ENCODE peak calls at places on chromosomes 1 and 21, in six cellular contexts. B is IMR-90, O is neuronal stem cell, U is mesendoderm, N is H9, V is trophoblast cell. D is an unnamed sample.

GRCh38 chr1:181142096-181143043 is 53.9 kb downstream of the IER5 start:
- DNase-seq in U (peak; percentile 90), N (peak; percentile 91), V (peak; percentile 97), B (peak; percentile 89), O (peak; percentile 90), D (peak; percentile 82)

GRCh38 chr1:71156633-71157032 is 75.8 kb upstream of the ZRANB2 start:
- DNase-seq in B (no peak), O (no peak), N (no peak), V (no peak), U (no peak), D (peak; percentile 13)

GRCh38 chr1:158998781-158999161 is 10.9 kb upstream of the IFI16 start:
- DNase-seq in U (peak; percentile 68), O (peak; percentile 65), B (peak; percentile 61), N (no peak), V (peak; percentile 26), D (peak; percentile 72)

GRCh38 chr1:9097947-9098705 is 28.7 kb upstream of the SLC2A5 start:
- DNase-seq in U (no peak), V (no peak), N (no peak), O (no peak), B (no peak), D (no peak)

GRCh38 chr1:157181790-157182189 is 43.6 kb upstream of the ETV3 start:
- DNase-seq in O (no peak), U (no peak), N (no peak), V (no peak), B (no peak), D (no peak)

GRCh38 chr1:204074274-204075115 is 1.6 kb downstream of the SOX13 start:
- DNase-seq in B (peak; percentile 52), O (peak; percentile 54), N (peak; percentile 53), V (peak; percentile 90), U (peak; percentile 78), D (peak; percentile 82)

GRCh38 chr1:220818421-220819173 is 31.9 kb downstream of the MTARC1 start:
- DNase-seq in B (peak; percentile 98), U (peak; percentile 67), V (peak; percentile 56), N (peak; percentile 80), O (no peak), D (peak; percentile 99)

GRCh38 chr21:29277442-29277841 is 21.3 kb upstream of the BACH1 start:
- DNase-seq in U (no peak), B (no peak), V (no peak), O (no peak), N (no peak), D (no peak)

GRCh38 chr1:107365874-107366273 is 225.0 kb downstream of the NTNG1 start:
- DNase-seq in V (no peak), O (no peak), U (no peak), N (no peak), B (no peak), D (no peak)

GRCh38 chr1:182143825-182144661 is 82.5 kb upstream of the ZNF648 start:
- DNase-seq in B (peak; percentile 45), N (no peak), V (no peak), U (peak; percentile 26), O (peak; percentile 38), D (peak; percentile 27)

GRCh38 chr1:174206148-174206826 is 47.0 kb downstream of the RABGAP1L start:
- DNase-seq in O (no peak), N (no peak), U (no peak), V (no peak), B (no peak), D (no peak)

GRCh38 chr1:215083408-215083961 is 948 bp downstream of the KCNK2 start:
- DNase-seq in U (peak; percentile 42), O (peak; percentile 36), N (peak; percentile 55), V (no peak), B (peak; percentile 63), D (peak; percentile 39)

GRCh38 chr21:38903578-38904193 is 98.0 kb downstream of the ETS2 start:
- DNase-seq in N (no peak), U (no peak), O (no peak), B (no peak), V (peak; percentile 26), D (no peak)

GRCh38 chr1:101004061-101004460 is 21.5 kb downstream of the DPH5 start:
- DNase-seq in B (peak; percentile 34), N (no peak), U (peak; percentile 12), V (no peak), O (no peak), D (peak; percentile 57)

GRCh38 chr1:236287757-236288619 is 6.2 kb upstream of the ERO1B start:
- DNase-seq in U (peak; percentile 87), O (peak; percentile 49), B (no peak), N (peak; percentile 84), V (no peak), D (peak; percentile 6)

GRCh38 chr1:19450811-19451564 is 34.4 kb downstream of the CAPZB start:
- DNase-seq in B (peak; percentile 99), O (no peak), N (no peak), V (peak; percentile 44), U (no peak), D (peak; percentile 97)

GRCh38 chr1:119964673-119965363 is 68.5 kb upstream of the ADAM30 start:
- DNase-seq in U (no peak), N (no peak), O (no peak), V (no peak), B (peak; percentile 81), D (no peak)

GRCh38 chr1:208240698-208241355 is 3.4 kb downstream of the PLXNA2 start:
- DNase-seq in V (no peak), U (no peak), B (no peak), N (no peak), O (no peak), D (no peak)

GRCh38 chr1:168469690-168470089 is 74.1 kb downstream of the XCL2 start:
- DNase-seq in V (no peak), N (no peak), B (peak; percentile 40), O (no peak), U (peak; percentile 41), D (peak; percentile 77)

GRCh38 chr1:205670611-205671430 is 9.5 kb downstream of the SLC45A3 start:
- DNase-seq in V (no peak), B (no peak), O (peak; percentile 83), U (peak; percentile 75), N (no peak), D (no peak)

GRCh38 chr1:33057095-33057494 is 20.4 kb upstream of the AK2 start:
- DNase-seq in U (no peak), V (peak; percentile 40), O (no peak), N (no peak), B (no peak), D (no peak)

GRCh38 chr1:20416706-20417105 is 69.3 kb downstream of the CAMK2N1 start:
- DNase-seq in U (no peak), B (no peak), N (no peak), O (no peak), V (no peak), D (no peak)

GRCh38 chr1:77467741-77468140 is 185.9 kb downstream of the AK5 start:
- DNase-seq in U (no peak), V (no peak), B (peak; percentile 79), N (no peak), O (no peak), D (peak; percentile 61)

GRCh38 chr1:245363821-245364220 is 209.0 kb downstream of the KIF26B start:
- DNase-seq in O (no peak), N (no peak), B (peak; percentile 14), U (no peak), V (no peak), D (no peak)

GRCh38 chr1:2249559-2249906 is 21.4 kb downstream of the SKI start:
- DNase-seq in V (no peak), O (no peak), N (no peak), U (no peak), B (no peak), D (no peak)
- H2BK5ac ChIP-seq in V (no peak overlapping the region), O (no peak overlapping the region), N (no peak overlapping the region), U (no peak overlapping the region), B (no peak overlapping the region), D (no peak overlapping the region)

GRCh38 chr1:24570265-24571125 is 14.6 kb downstream of the NCMAP start:
- DNase-seq in B (no peak), V (no peak), U (no peak), O (no peak), N (no peak), D (no peak)

GRCh38 chr1:24568475-24568874 is 12.6 kb downstream of the NCMAP start:
- DNase-seq in U (no peak), O (no peak), N (no peak), B (no peak), V (no peak), D (no peak)

GRCh38 chr1:24566266-24566867 is 10.5 kb downstream of the NCMAP start:
- DNase-seq in V (no peak), O (no peak), U (no peak), N (no peak), B (peak; percentile 15), D (no peak)

GRCh38 chr1:24564695-24565094 is 8.8 kb downstream of the NCMAP start:
- DNase-seq in U (no peak), V (no peak), B (no peak), N (no peak), O (no peak), D (no peak)

DNA sequence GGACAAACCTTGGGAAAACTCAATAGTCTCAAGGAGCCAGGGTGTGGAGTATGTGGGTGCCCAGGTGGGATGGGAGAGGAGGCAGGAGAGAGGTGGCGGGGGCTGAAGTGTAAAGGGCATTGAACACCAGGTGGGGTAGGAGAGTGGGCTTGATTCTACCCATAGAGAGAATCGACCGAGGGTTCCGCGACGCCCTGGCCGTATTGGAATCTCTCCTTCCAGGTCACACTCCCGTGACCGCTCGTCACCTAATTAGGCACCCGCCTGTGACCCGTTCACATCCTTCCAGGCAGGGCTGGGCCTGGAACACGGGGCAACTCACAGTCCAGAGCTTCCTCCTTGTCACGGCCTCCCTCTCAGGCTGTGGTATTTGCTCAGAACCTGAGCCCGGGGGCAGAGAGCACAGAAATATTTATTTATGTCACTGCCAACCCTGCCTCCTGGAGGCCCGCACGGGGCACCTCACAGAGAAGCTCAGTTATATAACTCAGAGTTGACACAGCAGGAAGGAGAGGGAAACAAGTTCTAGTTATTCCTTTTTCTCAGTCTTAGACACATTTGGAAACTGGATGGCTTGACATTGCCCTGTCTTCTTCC is 12.0 kb downstream of the NCMAP start:
- DNase-seq in V (peak; percentile 90), B (no peak), U (peak; percentile 47), N (no peak), O (no peak), D (no peak)
- H2BK5ac ChIP-seq in V (no peak overlapping the region), B (no peak overlapping the region), U (no peak overlapping the region), N (no peak overlapping the region), O (no peak overlapping the region), D (no peak overlapping the region)

GRCh38 chr1:11697893-11698210 is 6.3 kb downstream of the DRAXIN start:
- DNase-seq in U (no peak), N (no peak), O (no peak), B (no peak), V (no peak), D (no peak)

GRCh38 chr1:11703357-11704225 is 12.1 kb downstream of the DRAXIN start:
- DNase-seq in B (no peak), N (no peak), O (no peak), U (no peak), V (no peak), D (no peak)

GRCh38 chr1:11701551-11701961 is 10.0 kb downstream of the DRAXIN start:
- DNase-seq in V (no peak), U (no peak), O (no peak), N (peak; percentile 30), B (no peak), D (no peak)

GRCh38 chr1:11701981-11702803 is 10.7 kb downstream of the DRAXIN start:
- DNase-seq in V (no peak), N (no peak), O (no peak), U (no peak), B (no peak), D (no peak)

GRCh38 chr1:11700655-11701467 is 9.4 kb downstream of the DRAXIN start:
- DNase-seq in N (peak; percentile 29), B (no peak), O (no peak), U (no peak), V (no peak), D (no peak)
- H2BK5ac ChIP-seq in N (no peak overlapping the region), B (no peak overlapping the region), O (peak overlapping the region; percentile 46), U (no peak overlapping the region), V (no peak overlapping the region), D (no peak overlapping the region)

GRCh38 chr1:17204546-17205440 is at the start of gene PADI1:
- DNase-seq in B (no peak), N (no peak), U (no peak), O (no peak), V (peak; percentile 42), D (no peak)
- H2BK5ac ChIP-seq in B (no peak within 1 kb of the TSS), N (no peak within 1 kb of the TSS), U (no peak within 1 kb of the TSS), O (no peak within 1 kb of the TSS), V (no peak within 1 kb of the TSS), D (no peak within 1 kb of the TSS)